ENCODE peak calls at places on chromosomes 7 and 10, in seven cellular contexts. W is mesendoderm, C is H1, G is neuronal stem cell, A is H9, Y is IMR-90, N is trophoblast cell. U is an unnamed sample.

GRCh38 chr7:103628742-103629141 is 182.7 kb upstream of the SLC26A5 start:
- DNase-seq in C (no peak), A (no peak), W (no peak), N (no peak), G (no peak), Y (no peak), U (no peak)

GRCh38 chr10:43141421-43141820 is 3.2 kb downstream of the CSGALNACT2 start:
- DNase-seq in Y (no peak), G (no peak), N (no peak), C (no peak), A (no peak), W (no peak), U (no peak)

GRCh38 chr10:128324058-128324457 is 197.8 kb upstream of the MKI67 start:
- DNase-seq in G (peak), W (peak), N (peak), A (peak), C (peak), Y (no peak), U (no peak)

GRCh38 chr7:138460649-138461607 is 869 bp downstream of the TRIM24 start:
- DNase-seq in G (peak), A (peak), Y (peak), C (no peak), W (peak), N (peak), U (peak)

GRCh38 chr7:131241381-131241780 is 86.3 kb upstream of the MKLN1 start:
- DNase-seq in C (no peak), Y (no peak), A (no peak), G (no peak), W (peak), N (peak), U (no peak)

GRCh38 chr7:90211391-90212148 is at the start of gene STEAP2:
- DNase-seq in C (peak), Y (peak), W (peak), A (peak), N (peak), G (peak), U (peak)

GRCh38 chr10:119370046-119370770 is 162.8 kb downstream of the GRK5 start:
- DNase-seq in G (no peak), A (no peak), Y (peak), N (peak), C (no peak), W (peak), U (peak)

GRCh38 chr10:34526758-34527730 is 288.1 kb downstream of the PARD3 start:
- DNase-seq in Y (peak), C (peak), W (peak), G (peak), A (peak), N (peak), U (peak)

GRCh38 chr7:29480456-29480855 is 83.2 kb upstream of the PRR15 start:
- DNase-seq in N (no peak), Y (no peak), A (no peak), G (no peak), C (no peak), W (no peak), U (no peak)

GRCh38 chr7:1290262-1291039 is 57.8 kb downstream of the UNCX start:
- DNase-seq in N (no peak), Y (no peak), G (no peak), W (peak), A (peak), C (no peak), U (peak)

GRCh38 chr7:47804767-47805545 is 143.3 kb downstream of the PKD1L1 start:
- DNase-seq in W (no peak), G (no peak), N (no peak), C (no peak), A (no peak), Y (peak), U (no peak)

GRCh38 chr10:48651839-48652238 is 32.8 kb upstream of the WDFY4 start:
- DNase-seq in N (no peak), G (no peak), C (no peak), A (no peak), Y (no peak), W (no peak), U (no peak)

GRCh38 chr7:40619647-40620046 is 484.8 kb downstream of the SUGCT start:
- DNase-seq in W (no peak), G (no peak), A (no peak), C (no peak), N (no peak), Y (no peak), U (no peak)

GRCh38 chr10:93505075-93505474 is 8.7 kb downstream of the CEP55 start:
- DNase-seq in C (no peak), W (no peak), Y (no peak), N (no peak), G (no peak), A (no peak), U (no peak)

GRCh38 chr10:43957267-43958070 is 308.8 kb upstream of the ZNF32 start:
- DNase-seq in N (no peak), Y (no peak), C (no peak), A (no peak), G (no peak), W (no peak), U (no peak)

GRCh38 chr7:117230276-117231046 is 92.4 kb downstream of the WNT2 start:
- DNase-seq in G (no peak), Y (peak), C (no peak), A (no peak), W (no peak), N (peak), U (peak)

GRCh38 chr7:22823142-22823497 is 471 bp upstream of the TOMM7 start:
- DNase-seq in Y (no peak), C (no peak), W (no peak), G (no peak), N (no peak), A (no peak), U (no peak)

GRCh38 chr10:103467391-103467790 is 8.7 kb upstream of the CALHM1 start:
- DNase-seq in A (no peak), Y (no peak), N (no peak), G (no peak), W (no peak), C (no peak), U (no peak)

GRCh38 chr10:122448600-122448999 is 5.9 kb upstream of the ARMS2 start:
- DNase-seq in N (no peak), G (no peak), C (no peak), W (no peak), Y (no peak), A (no peak), U (no peak)

GRCh38 chr10:94439275-94439861 is 37.0 kb downstream of the TBC1D12 start:
- DNase-seq in C (no peak), G (no peak), Y (peak), N (no peak), W (peak), A (peak), U (no peak)

GRCh38 chr10:97029271-97029670 is 156.5 kb downstream of the SLIT1 start:
- DNase-seq in G (no peak), Y (no peak), W (no peak), A (no peak), C (no peak), N (no peak), U (no peak)

GRCh38 chr7:142355328-142355727 is 97.5 kb upstream of the PRSS58 start:
- DNase-seq in Y (peak), A (no peak), C (no peak), G (no peak), N (no peak), W (no peak), U (no peak)

GRCh38 chr7:30988346-30989005 is 24.7 kb downstream of the GHRHR start:
- DNase-seq in C (no peak), N (peak), W (peak), A (peak), Y (no peak), G (no peak), U (no peak)

GRCh38 chr7:38656976-38657375 is 25.8 kb upstream of the AMPH start:
- DNase-seq in Y (no peak), N (no peak), W (no peak), G (no peak), C (no peak), A (no peak), U (no peak)

GRCh38 chr10:93269281-93269680 is 195.6 kb downstream of the CYP26A1 start:
- DNase-seq in Y (no peak), N (no peak), W (no peak), C (no peak), A (no peak), G (no peak), U (no peak)

GRCh38 chr10:24465899-24466615 is 257.1 kb downstream of the KIAA1217 start:
- DNase-seq in N (peak), Y (peak), A (no peak), C (no peak), G (no peak), W (no peak), U (peak)

GRCh38 chr7:81859433-81859832 is 89.6 kb upstream of the HGF start:
- DNase-seq in Y (no peak), A (no peak), G (no peak), C (no peak), N (no peak), W (no peak), U (no peak)
- H3K4ac ChIP-seq in Y (no peak), A (no peak), G (no peak), C (no peak), N (no peak), W (no peak), U (no peak)

DNA sequence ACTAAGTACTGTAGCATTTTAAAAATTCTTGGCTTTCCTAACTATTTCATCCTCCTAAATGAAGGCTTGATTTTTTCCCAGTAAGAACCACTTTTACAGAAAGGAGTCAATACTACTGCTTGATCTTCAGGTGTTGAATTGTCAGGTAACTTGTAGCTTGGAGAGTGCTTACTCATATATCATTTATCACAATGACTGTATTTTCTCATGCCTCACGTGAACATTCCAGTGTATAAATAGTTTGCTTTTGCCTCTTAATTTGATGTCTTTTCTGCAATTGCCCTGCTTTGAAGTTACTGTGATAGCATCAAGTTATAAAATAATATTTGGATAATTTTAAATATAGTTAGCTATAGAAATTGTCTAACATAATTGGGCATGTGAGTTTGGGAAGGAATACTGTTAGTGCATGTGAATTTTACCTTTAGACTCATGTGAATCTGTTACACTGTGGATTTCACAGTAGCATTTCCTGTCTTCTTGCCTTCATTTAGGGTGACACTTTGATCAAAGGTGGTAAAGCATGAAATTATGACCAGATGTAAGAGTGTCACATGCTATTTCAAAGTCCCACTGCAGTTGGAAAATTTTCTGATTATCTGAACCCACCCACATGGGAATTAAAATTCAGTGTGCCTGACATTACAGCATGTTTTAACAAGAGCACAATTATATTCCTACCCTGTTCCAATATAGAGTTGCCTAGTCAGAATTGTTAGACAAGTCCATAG is 962.8 kb downstream of the DNAJB9 start:
- DNase-seq in A (no peak), C (no peak), N (no peak), G (no peak), W (no peak), Y (no peak), U (no peak)
- H3K4ac ChIP-seq in A (no peak), C (no peak), N (no peak), G (no peak), W (no peak), Y (no peak), U (no peak)

GRCh38 chr10:70814126-70814525 is 1.6 kb upstream of the SGPL1 start:
- DNase-seq in G (no peak), W (no peak), C (no peak), N (no peak), A (no peak), Y (no peak), U (no peak)

GRCh38 chr10:70810967-70811366 is 4.8 kb upstream of the SGPL1 start:
- DNase-seq in G (no peak), Y (no peak), W (no peak), C (no peak), N (no peak), A (no peak), U (no peak)

GRCh38 chr10:70811881-70812280 is 3.9 kb upstream of the SGPL1 start:
- DNase-seq in C (no peak), Y (no peak), G (no peak), W (no peak), A (no peak), N (no peak), U (no peak)

GRCh38 chr10:70815504-70816219 is at the start of gene SGPL1:
- DNase-seq in Y (peak), W (peak), A (peak), N (peak), G (peak), C (peak), U (peak)

DNA sequence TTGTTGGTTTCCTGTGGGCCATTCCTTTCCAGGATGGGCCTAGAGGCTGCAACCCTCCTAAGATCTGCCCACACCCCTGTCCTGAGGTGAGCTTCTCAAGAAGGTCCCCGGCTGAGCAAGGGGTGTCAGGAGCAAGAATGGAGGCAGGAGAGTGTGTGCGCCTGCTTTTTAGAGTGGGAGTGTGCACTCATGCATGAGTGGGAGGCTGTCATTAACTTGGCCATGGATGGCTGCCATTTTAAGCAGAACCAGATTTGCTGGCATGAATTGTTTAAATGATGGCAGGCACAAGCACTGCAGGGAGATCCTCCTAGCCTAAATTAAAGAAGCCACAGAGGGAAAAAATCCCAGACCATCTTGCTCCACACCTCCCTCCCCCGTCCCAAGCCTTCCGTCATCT is 2.9 kb upstream of the SGPL1 start:
- DNase-seq in C (no peak), Y (no peak), A (no peak), W (no peak), G (no peak), N (no peak), U (no peak)
- H3K4ac ChIP-seq in C (no peak), Y (no peak), A (no peak), W (no peak), G (no peak), N (no peak), U (no peak)

GRCh38 chr7:26551740-26552139 is 260.1 kb downstream of the SNX10 start:
- DNase-seq in C (no peak), W (no peak), G (no peak), A (no peak), Y (no peak), N (no peak), U (no peak)

GRCh38 chr7:26549281-26549943 is 257.8 kb downstream of the SNX10 start:
- DNase-seq in N (no peak), A (no peak), W (no peak), G (no peak), Y (no peak), C (no peak), U (no peak)

GRCh38 chr7:26550492-26550891 is 258.8 kb downstream of the SNX10 start:
- DNase-seq in G (no peak), C (no peak), Y (no peak), N (no peak), A (no peak), W (peak), U (no peak)

GRCh38 chr7:26543345-26543744 is 251.7 kb downstream of the SNX10 start:
- DNase-seq in W (no peak), N (no peak), A (no peak), G (no peak), C (no peak), Y (no peak), U (no peak)

GRCh38 chr7:26547156-26547555 is 255.5 kb downstream of the SNX10 start:
- DNase-seq in Y (no peak), N (no peak), C (no peak), W (no peak), G (no peak), A (no peak), U (no peak)
- H3K4ac ChIP-seq in Y (no peak), N (no peak), C (no peak), W (no peak), G (no peak), A (no peak), U (no peak)

GRCh38 chr7:64871761-64872160 is 31.3 kb upstream of the ZNF273 start:
- DNase-seq in Y (no peak), G (no peak), W (no peak), A (peak), C (no peak), N (no peak), U (no peak)
- H3K4ac ChIP-seq in Y (no peak), G (no peak), W (no peak), A (no peak), C (no peak), N (no peak), U (no peak)

GRCh38 chr7:151455690-151456089 is 15.7 kb upstream of the CRYGN start:
- DNase-seq in Y (no peak), C (no peak), W (no peak), A (no peak), N (no peak), G (no peak), U (no peak)
- H3K4ac ChIP-seq in Y (no peak), C (no peak), W (no peak), A (no peak), N (no peak), G (no peak), U (no peak)

DNA sequence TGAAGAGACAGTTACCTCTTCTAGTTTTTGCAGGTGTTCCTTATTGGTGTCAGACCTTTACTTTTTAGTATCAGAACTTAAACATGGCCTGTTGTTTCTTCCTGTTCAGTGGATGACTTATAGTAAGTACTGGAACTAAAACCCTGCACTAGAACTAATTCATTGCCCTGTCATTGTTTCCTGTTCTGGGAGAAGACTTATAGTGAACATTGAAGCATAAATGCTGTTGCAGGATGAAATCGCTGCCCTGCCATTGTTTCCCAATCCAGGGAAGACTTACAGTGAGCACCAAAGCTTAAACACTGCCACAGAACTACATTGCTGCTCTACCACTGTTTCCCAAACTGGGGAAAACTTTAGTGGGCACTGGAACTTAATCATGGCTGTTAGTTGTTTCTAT is 13.1 kb downstream of the IPMK start:
- DNase-seq in N (no peak), C (no peak), Y (no peak), W (no peak), A (no peak), G (no peak), U (no peak)
- H3K4ac ChIP-seq in N (no peak), C (no peak), Y (no peak), W (no peak), A (no peak), G (no peak), U (no peak)

GRCh38 chr10:17123062-17123661 is 6.4 kb downstream of the CUBN start:
- DNase-seq in Y (peak), G (no peak), A (no peak), W (no peak), C (no peak), N (no peak), U (peak)
- H3K4ac ChIP-seq in Y (no peak), G (no peak), A (no peak), W (no peak), C (no peak), N (no peak), U (no peak)

DNA sequence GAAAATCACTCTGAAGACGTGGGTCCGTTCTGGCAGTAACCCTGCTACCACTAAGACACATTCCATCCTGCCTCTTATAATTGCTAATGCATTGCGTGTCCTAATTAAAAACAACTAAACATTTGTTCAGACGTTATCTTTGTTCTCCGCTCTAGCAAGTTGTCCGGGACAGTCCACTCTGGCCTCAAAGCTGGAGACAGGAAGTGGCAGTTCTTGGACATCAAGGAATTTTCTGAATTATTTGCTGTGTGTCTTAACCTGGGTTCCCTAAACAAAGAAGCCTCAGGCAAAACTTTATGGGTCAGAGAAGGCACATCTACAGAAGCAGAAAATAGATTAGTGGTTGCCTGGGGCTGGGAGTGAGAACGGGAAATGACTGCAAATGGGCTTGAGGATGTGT is 199.1 kb downstream of the CALN1 start:
- DNase-seq in C (no peak), G (no peak), W (no peak), N (no peak), A (no peak), Y (no peak), U (no peak)
- H3K4ac ChIP-seq in C (no peak), G (no peak), W (no peak), N (no peak), A (no peak), Y (no peak), U (no peak)

DNA sequence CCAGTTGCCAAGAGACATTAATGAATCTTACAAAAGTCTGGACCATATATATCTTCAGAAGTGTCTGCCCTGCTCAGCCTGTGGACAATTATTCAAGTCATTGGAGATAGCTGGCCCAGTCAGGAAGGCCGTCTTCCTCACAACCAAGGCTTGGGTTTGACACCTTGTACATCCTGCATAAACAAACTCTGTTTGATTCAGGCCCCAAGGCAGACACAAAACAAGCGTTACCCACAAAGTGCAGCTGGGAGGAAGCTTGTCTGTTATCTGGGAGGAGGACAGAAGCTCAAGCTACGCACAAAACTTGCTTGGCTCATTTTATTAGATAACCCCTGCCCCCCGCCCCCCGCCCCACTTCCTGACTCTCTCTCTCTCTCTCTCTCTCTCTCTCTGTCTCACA is 167.0 kb upstream of the WDR11 start:
- DNase-seq in Y (no peak), G (no peak), A (no peak), W (peak), C (no peak), N (no peak), U (no peak)
- H3K4ac ChIP-seq in Y (no peak), G (no peak), A (no peak), W (no peak), C (no peak), N (no peak), U (no peak)

U was measured in mesenchymal stem cell.